ENCODE peak calls at places on chromosomes 7 and 10, in four cellular contexts. D is DMS79 treated with DMSO at 0.1 percent for 48 hours, H is AG08395, Y is left lung. T is an unnamed sample.

GRCh38 chr10:93481931-93482834 is at the start of gene MYOF:
- DNase-seq in D (peak), H (peak), Y (peak), T (peak)

GRCh38 chr7:73707045-73707631 is 12.3 kb downstream of the STX1A start:
- DNase-seq in D (peak), H (no peak), Y (no peak), T (peak)

GRCh38 chr7:34991938-34992840 is 45.1 kb downstream of the DPY19L1 start:
- DNase-seq in D (no peak), H (peak), Y (no peak), T (peak)

GRCh38 chr7:42677751-42678231 is 234.1 kb downstream of the C7orf25 start:
- DNase-seq in D (no peak), H (peak), Y (no peak), T (no peak)

GRCh38 chr10:46998595-46998994 is 87.4 kb downstream of the PTPN20 start:
- DNase-seq in D (no peak), H (no peak), Y (no peak), T (no peak)

GRCh38 chr7:142469653-142470335 is 211.9 kb upstream of the PRSS58 start:
- DNase-seq in D (no peak), H (no peak), Y (no peak), T (no peak)

GRCh38 chr7:155437836-155438235 is 20.1 kb upstream of the EN2 start:
- DNase-seq in D (no peak), H (no peak), Y (no peak), T (no peak)

GRCh38 chr7:149284343-149284742 is 22.3 kb downstream of the ZNF783 start:
- DNase-seq in D (peak), H (no peak), Y (peak), T (no peak)

GRCh38 chr10:3790272-3790671 is 5.3 kb upstream of the KLF6 start:
- DNase-seq in D (no peak), H (no peak), Y (no peak), T (no peak)

GRCh38 chr10:80197972-80198591 is 7.3 kb downstream of the ANXA11 start:
- DNase-seq in D (no peak), H (no peak), Y (no peak), T (no peak)

GRCh38 chr10:121926669-121927360 is 1.0 kb downstream of the ATE1 start:
- DNase-seq in D (peak), H (peak), Y (no peak), T (peak)

GRCh38 chr10:72001026-72001380 is 36.8 kb downstream of the CHST3 start:
- DNase-seq in D (no peak), H (no peak), Y (no peak), T (no peak)

T was measured in A549.